ENCODE peak calls at places on chromosomes 6 and 20, in five cellular contexts. W is heart left ventricle, M is stomach, U is IMR-90, D is esophagus squamous epithelium. P is an unnamed sample.
A peak's percentile ranks its signal among the peaks of the same experiment; 100 is the strongest.

GRCh38 chr6:79524065-79524464 is 13.2 kb downstream of the LCA5 start:
- DNase-seq in M (no peak), U (no peak), D (no peak), W (no peak), P (no peak)

GRCh38 chr6:88895911-88896310 is 67.5 kb downstream of the RNGTT start:
- DNase-seq in W (no peak), M (no peak), U (no peak), D (no peak), P (no peak)

GRCh38 chr6:87982134-87982533 is 65.5 kb upstream of the SPACA1 start:
- DNase-seq in D (no peak), M (no peak), W (no peak), U (no peak), P (no peak)

GRCh38 chr6:53524455-53524815 is 20.5 kb downstream of the GCLC start:
- DNase-seq in W (no peak), M (no peak), D (no peak), U (peak; percentile 72), P (no peak)

GRCh38 chr6:89239338-89239737 is 22.2 kb upstream of the GABRR1 start:
- DNase-seq in M (no peak), W (no peak), U (no peak), D (no peak), P (no peak)

GRCh38 chr6:167713088-167713475 is 113.6 kb upstream of the AFDN start:
- DNase-seq in D (no peak), W (no peak), M (no peak), U (no peak), P (no peak)

GRCh38 chr20:58542411-58543095 is 27.4 kb upstream of the APCDD1L start:
- DNase-seq in D (no peak), W (no peak), U (peak; percentile 36), M (peak; percentile 25), P (no peak)

GRCh38 chr6:163422574-163422973 is 8.1 kb downstream of the QKI start:
- DNase-seq in D (no peak), U (no peak), W (no peak), M (no peak), P (no peak)

GRCh38 chr6:169831450-169832246 is 80.2 kb downstream of the ERMARD start:
- DNase-seq in U (peak; percentile 36), D (no peak), M (peak; percentile 85), W (peak; percentile 75), P (peak; percentile 85)

GRCh38 chr20:13006825-13007224 is 1.9 kb upstream of the SPTLC3 start:
- DNase-seq in W (no peak), D (no peak), U (peak; percentile 89), M (no peak), P (no peak)

GRCh38 chr6:54493138-54493537 is 184.9 kb downstream of the TINAG start:
- DNase-seq in W (no peak), M (no peak), U (peak; percentile 86), D (no peak), P (no peak)

GRCh38 chr6:21033575-21034026 is 499.3 kb downstream of the CDKAL1 start:
- DNase-seq in W (peak; percentile 23), U (peak; percentile 85), D (no peak), M (no peak), P (no peak)

GRCh38 chr6:83920017-83920416 is 60.5 kb downstream of the CYB5R4 start:
- DNase-seq in D (no peak), M (no peak), W (no peak), U (peak; percentile 60), P (no peak)

GRCh38 chr20:53879048-53879684 is 191.2 kb downstream of the BCAS1 start:
- DNase-seq in W (no peak), U (no peak), D (no peak), M (no peak), P (no peak)

GRCh38 chr6:168837231-168837903 is 396.4 kb downstream of the SMOC2 start:
- DNase-seq in W (no peak), M (no peak), D (no peak), U (no peak), P (no peak)

GRCh38 chr6:125950293-125950692 is 6.3 kb upstream of the HINT3 start:
- DNase-seq in M (no peak), U (peak; percentile 84), D (no peak), W (no peak), P (no peak)

GRCh38 chr20:17630151-17630805 is 51.8 kb downstream of the RRBP1 start:
- DNase-seq in U (no peak), W (no peak), D (no peak), M (no peak), P (peak; percentile 32)

GRCh38 chr20:38452880-38453624 is 17.9 kb upstream of the SNHG17 start:
- DNase-seq in M (no peak), D (no peak), W (no peak), U (peak; percentile 74), P (no peak)

GRCh38 chr6:33746651-33747100 is at the start of gene IP6K3:
- DNase-seq in U (no peak), D (no peak), M (no peak), W (peak; percentile 79), P (peak; percentile 79)

GRCh38 chr6:105320766-105321165 is 82.1 kb downstream of the PREP start:
- DNase-seq in M (no peak), D (no peak), U (no peak), W (no peak), P (no peak)

GRCh38 chr6:41191569-41191968 is 9.4 kb downstream of the TREML2 start:
- DNase-seq in D (no peak), U (no peak), W (no peak), M (no peak), P (no peak)

GRCh38 chr6:19538086-19538485 is 299.1 kb upstream of the ID4 start:
- DNase-seq in D (no peak), M (peak; percentile 80), W (no peak), U (no peak), P (no peak)

GRCh38 chr20:45772693-45773092 is 19.0 kb downstream of the WFDC3 start:
- DNase-seq in M (no peak), U (no peak), W (no peak), D (no peak), P (no peak)
- TF ChIP-seq POLR2A in M (no peak), U (no peak), W (no peak), D (no peak), P (no peak)

GRCh38 chr20:62305149-62305764 is 2.5 kb downstream of the ADRM1 start:
- DNase-seq in D (no peak), M (no peak), U (no peak), W (no peak), P (peak; percentile 87)

GRCh38 chr20:62304331-62305148 is 1.7 kb downstream of the ADRM1 start:
- DNase-seq in W (no peak), M (no peak), U (no peak), D (no peak), P (no peak)

GRCh38 chr20:62303049-62303326 is 191 bp downstream of the ADRM1 start:
- DNase-seq in M (no peak), U (no peak), D (no peak), W (no peak), P (no peak)

GRCh38 chr20:62302341-62303048 is at the start of gene ADRM1:
- DNase-seq in M (peak; percentile 97), U (peak; percentile 94), D (peak; percentile 70), W (peak; percentile 97), P (peak; percentile 97)

DNA sequence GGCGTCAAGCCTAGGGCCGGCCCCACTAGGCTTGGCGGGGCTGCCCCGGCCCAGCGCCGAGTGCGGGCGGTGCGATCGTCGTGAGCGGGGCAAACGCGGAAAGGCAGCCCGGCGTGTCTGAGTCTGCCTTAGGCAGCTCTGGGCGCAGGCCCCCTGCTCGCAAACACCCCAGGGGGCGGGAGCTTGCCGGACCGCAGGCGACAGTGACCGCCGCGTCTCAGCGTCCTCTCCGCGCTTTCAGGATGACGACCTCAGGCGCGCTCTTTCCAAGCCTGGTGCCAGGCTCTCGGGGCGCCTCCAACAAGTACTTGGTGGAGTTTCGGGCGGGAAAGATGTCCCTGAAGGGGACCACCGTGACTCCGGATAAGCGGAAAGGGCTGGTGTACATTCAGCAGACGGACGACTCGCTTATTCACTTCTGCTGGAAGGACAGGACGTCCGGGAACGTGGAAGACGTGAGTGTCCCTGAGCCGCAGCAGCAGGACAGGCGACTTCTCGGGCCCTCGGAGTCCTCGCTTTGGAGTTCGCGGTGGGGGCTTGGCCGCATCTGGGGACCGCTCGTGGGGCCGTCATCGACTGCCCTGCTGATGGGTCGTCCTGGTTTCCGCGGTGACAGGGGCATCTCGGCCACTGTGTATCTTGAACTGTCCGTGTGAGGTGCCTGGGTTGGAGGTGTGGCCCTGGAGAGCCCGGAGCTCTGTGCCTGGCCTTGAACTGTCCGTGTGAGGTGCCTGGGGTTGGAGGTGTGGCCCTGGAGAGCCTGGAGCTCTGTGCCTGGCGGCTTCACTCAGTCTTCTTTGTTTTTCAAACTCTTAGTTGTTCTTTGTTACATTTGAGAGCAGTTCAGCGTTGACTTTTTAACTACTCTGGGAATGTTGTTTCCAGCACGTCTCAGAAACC is 780 bp downstream of the ADRM1 start:
- DNase-seq in U (no peak), M (no peak), W (no peak), D (no peak), P (peak; percentile 79)
- H3K27ac ChIP-seq in U (peak overlapping the region; percentile 78), M (peak overlapping the region; percentile 97), W (peak overlapping the region; percentile 98), D (peak overlapping the region; percentile 99), P (peak overlapping the region; percentile 75)

GRCh38 chr6:149032599-149033405 is 284.7 kb upstream of the TAB2 start:
- DNase-seq in M (no peak), D (no peak), W (no peak), U (peak; percentile 84), P (peak; percentile 77)
- H3K4me3 ChIP-seq in M (no peak overlapping the region), D (no peak overlapping the region), W (no peak overlapping the region), U (no peak overlapping the region), P (no peak overlapping the region)

GRCh38 chr6:118893882-118894424 is at the start of gene ASF1A:
- DNase-seq in U (peak; percentile 98), D (peak; percentile 93), M (peak; percentile 97), W (peak; percentile 97), P (peak; percentile 97)

GRCh38 chr6:118893095-118893881 is 664 bp upstream of the ASF1A start:
- DNase-seq in M (no peak), W (peak; percentile 22), D (no peak), U (peak; percentile 67), P (no peak)

GRCh38 chr6:118895241-118895561 is 1.2 kb downstream of the ASF1A start:
- DNase-seq in M (no peak), W (no peak), U (no peak), D (no peak), P (no peak)

GRCh38 chr6:118896339-118897136 is 2.6 kb downstream of the ASF1A start:
- DNase-seq in U (peak; percentile 69), D (no peak), W (no peak), M (no peak), P (no peak)

GRCh38 chr6:118894425-118895240 is 681 bp downstream of the ASF1A start:
- DNase-seq in U (peak; percentile 66), M (peak; percentile 65), D (peak; percentile 9), W (peak; percentile 76), P (peak; percentile 68)
- TF ChIP-seq POLR2A in U (peak; percentile 38), M (no peak), D (peak; percentile 51), W (no peak), P (peak; percentile 41)